ENCODE peak calls at places on chromosomes 4 and X, in four cellular contexts. One of them, this sample, is unnamed.

GRCh38 chrX:98057176-98057575 is 1173.5 kb downstream of the RPA4 start:
- DNase-seq in K562: no peak
- DNase-seq in fibroblast of lung: no peak
- DNase-seq in neuronal stem cell: no peak
- DNase-seq in this sample: no peak

GRCh38 chr4:183284965-183285364 is 35.1 kb downstream of the CLDN22 start:
- DNase-seq in fibroblast of lung: peak
- DNase-seq in K562: no peak
- DNase-seq in neuronal stem cell: no peak
- DNase-seq in this sample: no peak

GRCh38 chr4:140851032-140851636 is 94.9 kb upstream of the TBC1D9 start:
- DNase-seq in neuronal stem cell: peak
- DNase-seq in K562: peak
- DNase-seq in fibroblast of lung: peak
- DNase-seq in this sample: peak

GRCh38 chr4:157978680-157979361 is 194.0 kb downstream of the GASK1B start:
- DNase-seq in K562: peak
- DNase-seq in fibroblast of lung: peak
- DNase-seq in neuronal stem cell: peak
- DNase-seq in this sample: peak

GRCh38 chrX:39958850-39959249 is 138.9 kb downstream of the BCOR start:
- DNase-seq in K562: no peak
- DNase-seq in neuronal stem cell: no peak
- DNase-seq in fibroblast of lung: no peak
- DNase-seq in this sample: no peak

GRCh38 chrX:10754445-10754844 is 134.1 kb upstream of the MID1 start:
- DNase-seq in neuronal stem cell: no peak
- DNase-seq in fibroblast of lung: no peak
- DNase-seq in K562: no peak
- DNase-seq in this sample: no peak

GRCh38 chr4:153409412-153409811 is 56.7 kb upstream of the TMEM131L start:
- DNase-seq in K562: peak
- DNase-seq in fibroblast of lung: peak
- DNase-seq in neuronal stem cell: no peak
- DNase-seq in this sample: no peak

GRCh38 chr4:38177792-38178665 is 217.8 kb downstream of the PTTG2 start:
- DNase-seq in neuronal stem cell: no peak
- DNase-seq in K562: peak
- DNase-seq in fibroblast of lung: peak
- DNase-seq in this sample: no peak

GRCh38 chrX:20623448-20623847 is 356.7 kb upstream of the RPS6KA3 start:
- DNase-seq in neuronal stem cell: no peak
- DNase-seq in fibroblast of lung: peak
- DNase-seq in K562: no peak
- DNase-seq in this sample: no peak

GRCh38 chrX:110003167-110004156 is 548 bp downstream of the TMEM164 start:
- DNase-seq in neuronal stem cell: no peak
- DNase-seq in K562: peak
- DNase-seq in fibroblast of lung: peak
- DNase-seq in this sample: peak

GRCh38 chr4:102586644-102587021 is 85.5 kb downstream of the NFKB1 start:
- DNase-seq in K562: no peak
- DNase-seq in neuronal stem cell: no peak
- DNase-seq in fibroblast of lung: no peak
- DNase-seq in this sample: no peak

GRCh38 chr4:53208749-53209148 is 157.1 kb downstream of the SCFD2 start:
- DNase-seq in neuronal stem cell: no peak
- DNase-seq in fibroblast of lung: no peak
- DNase-seq in K562: no peak
- DNase-seq in this sample: no peak

GRCh38 chr4:76803522-76803921 is 94.4 kb downstream of the SOWAHB start:
- DNase-seq in fibroblast of lung: peak
- DNase-seq in neuronal stem cell: no peak
- DNase-seq in K562: peak
- DNase-seq in this sample: no peak

GRCh38 chrX:87697409-87697808 is 179.8 kb downstream of the KLHL4 start:
- DNase-seq in fibroblast of lung: no peak
- DNase-seq in neuronal stem cell: no peak
- DNase-seq in K562: no peak
- DNase-seq in this sample: no peak

GRCh38 chrX:49247916-49248811 is 12.9 kb downstream of the CCDC22 start:
- DNase-seq in fibroblast of lung: no peak
- DNase-seq in K562: no peak
- DNase-seq in neuronal stem cell: no peak
- DNase-seq in this sample: no peak

GRCh38 chr4:53128959-53129358 is 236.9 kb downstream of the SCFD2 start:
- DNase-seq in fibroblast of lung: no peak
- DNase-seq in neuronal stem cell: no peak
- DNase-seq in K562: no peak
- DNase-seq in this sample: no peak

GRCh38 chrX:65644621-65645287 is 22.7 kb upstream of the MSN start:
- DNase-seq in fibroblast of lung: peak
- DNase-seq in K562: peak
- DNase-seq in neuronal stem cell: no peak
- DNase-seq in this sample: no peak

GRCh38 chr4:174214102-174214878 is 69.2 kb downstream of the FBXO8 start:
- DNase-seq in K562: no peak
- DNase-seq in fibroblast of lung: peak
- DNase-seq in neuronal stem cell: peak
- DNase-seq in this sample: no peak

GRCh38 chr4:34193451-34194154 is 2050.7 kb downstream of the ARAP2 start:
- DNase-seq in K562: no peak
- DNase-seq in neuronal stem cell: no peak
- DNase-seq in fibroblast of lung: peak
- DNase-seq in this sample: no peak

GRCh38 chr4:15482346-15482745 is 12.7 kb downstream of the CC2D2A start:
- DNase-seq in K562: no peak
- DNase-seq in fibroblast of lung: no peak
- DNase-seq in neuronal stem cell: no peak
- DNase-seq in this sample: no peak

DNA sequence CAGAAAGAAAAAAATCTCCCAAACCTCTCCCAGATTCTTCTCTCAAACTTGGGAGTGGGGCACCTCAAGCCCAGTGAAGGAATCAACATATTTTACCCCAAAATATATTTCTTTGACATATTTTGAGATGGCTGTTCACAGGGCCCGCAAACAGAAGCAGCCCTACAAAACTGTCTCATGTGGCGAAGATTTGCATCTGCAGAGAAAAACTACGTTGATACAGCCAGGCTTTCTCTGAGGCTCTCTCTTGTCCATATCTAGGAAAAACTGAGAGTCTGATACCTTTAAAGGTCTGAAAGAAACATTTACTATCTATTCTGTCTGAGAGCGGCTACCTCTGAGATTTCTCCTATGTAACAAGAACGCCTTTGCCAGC is 23.3 kb upstream of the TMSB4X start:
- DNase-seq in fibroblast of lung: no peak
- DNase-seq in K562: no peak
- DNase-seq in neuronal stem cell: no peak
- DNase-seq in this sample: peak
- H3K9ac ChIP-seq in fibroblast of lung: no peak
- H3K9ac ChIP-seq in K562: no peak
- H3K9ac ChIP-seq in neuronal stem cell: no peak
- H3K9ac ChIP-seq in this sample: peak

GRCh38 chr4:26372525-26373172 is 51.8 kb downstream of the RBPJ start:
- DNase-seq in neuronal stem cell: no peak
- DNase-seq in K562: peak
- DNase-seq in fibroblast of lung: peak
- DNase-seq in this sample: peak
- H3K27ac ChIP-seq in neuronal stem cell: peak
- H3K27ac ChIP-seq in K562: no peak
- H3K27ac ChIP-seq in fibroblast of lung: peak
- H3K27ac ChIP-seq in this sample: no peak

GRCh38 chr4:128675083-128675482 is 134.4 kb upstream of the JADE1 start:
- DNase-seq in K562: no peak
- DNase-seq in neuronal stem cell: no peak
- DNase-seq in fibroblast of lung: no peak
- DNase-seq in this sample: peak
- H3K9ac ChIP-seq in K562: no peak
- H3K9ac ChIP-seq in neuronal stem cell: no peak
- H3K9ac ChIP-seq in fibroblast of lung: no peak
- H3K9ac ChIP-seq in this sample: no peak

GRCh38 chrX:38052096-38052495 is 45.7 kb downstream of the SYTL5 start:
- DNase-seq in K562: no peak
- DNase-seq in fibroblast of lung: peak
- DNase-seq in neuronal stem cell: no peak
- DNase-seq in this sample: no peak
- H3K27ac ChIP-seq in K562: no peak
- H3K27ac ChIP-seq in fibroblast of lung: no peak
- H3K27ac ChIP-seq in neuronal stem cell: no peak
- H3K27ac ChIP-seq in this sample: no peak

DNA sequence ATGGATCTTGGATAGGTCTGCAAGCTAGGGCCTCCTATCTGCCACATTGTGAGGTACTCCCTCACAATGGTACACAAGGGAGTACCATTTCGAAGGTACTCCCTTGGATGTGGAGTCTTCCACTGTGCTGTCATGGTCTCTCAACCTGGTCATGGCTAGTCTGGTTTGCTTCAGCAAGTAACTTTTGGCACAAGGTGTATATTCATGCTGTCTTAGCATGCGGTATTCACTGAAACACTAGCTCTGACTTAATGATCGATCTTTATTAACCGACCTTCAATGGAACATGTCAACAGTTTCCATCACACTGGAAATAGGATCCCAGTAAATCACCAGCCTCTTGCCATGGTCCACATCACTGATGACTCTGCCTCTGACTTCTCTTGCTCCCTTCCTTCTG is 77.5 kb upstream of the HS3ST1 start:
- DNase-seq in fibroblast of lung: no peak
- DNase-seq in neuronal stem cell: no peak
- DNase-seq in K562: no peak
- DNase-seq in this sample: no peak
- H3K9ac ChIP-seq in fibroblast of lung: no peak
- H3K9ac ChIP-seq in neuronal stem cell: peak
- H3K9ac ChIP-seq in K562: no peak
- H3K9ac ChIP-seq in this sample: no peak

DNA sequence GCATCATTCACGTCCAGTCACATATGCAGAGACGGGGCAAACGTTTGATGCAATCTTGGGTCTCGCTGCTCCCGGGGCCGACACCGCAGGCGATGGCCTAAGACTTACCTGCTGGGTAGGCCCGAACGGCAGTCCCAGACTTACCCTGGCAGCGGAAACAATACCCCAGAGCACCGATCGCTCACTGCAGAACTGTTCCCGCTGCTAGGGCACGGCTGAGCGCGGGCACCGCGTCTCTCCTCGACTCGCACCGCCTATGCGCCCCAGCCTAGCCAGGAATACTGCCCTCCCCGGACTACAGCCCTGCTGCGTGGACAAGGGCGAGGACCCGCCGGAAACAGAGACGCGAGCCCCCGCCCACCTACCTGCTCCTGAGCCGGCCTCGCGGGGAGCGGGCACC is 86.2 kb downstream of the HPRT1 start:
- DNase-seq in neuronal stem cell: no peak
- DNase-seq in fibroblast of lung: no peak
- DNase-seq in K562: no peak
- DNase-seq in this sample: no peak
- H3K27ac ChIP-seq in neuronal stem cell: no peak
- H3K27ac ChIP-seq in fibroblast of lung: no peak
- H3K27ac ChIP-seq in K562: no peak
- H3K27ac ChIP-seq in this sample: no peak

GRCh38 chrX:123994730-123995129 is 33.2 kb downstream of the STAG2 start:
- DNase-seq in K562: no peak
- DNase-seq in fibroblast of lung: no peak
- DNase-seq in neuronal stem cell: no peak
- DNase-seq in this sample: no peak

GRCh38 chrX:123993904-123994635 is 32.6 kb downstream of the STAG2 start:
- DNase-seq in fibroblast of lung: peak
- DNase-seq in neuronal stem cell: no peak
- DNase-seq in K562: no peak
- DNase-seq in this sample: no peak

GRCh38 chrX:123990169-123990568 is 28.7 kb downstream of the STAG2 start:
- DNase-seq in neuronal stem cell: no peak
- DNase-seq in K562: no peak
- DNase-seq in fibroblast of lung: no peak
- DNase-seq in this sample: no peak

GRCh38 chrX:123990602-123991001 is 29.1 kb downstream of the STAG2 start:
- DNase-seq in fibroblast of lung: no peak
- DNase-seq in neuronal stem cell: no peak
- DNase-seq in K562: no peak
- DNase-seq in this sample: no peak

GRCh38 chrX:123993326-123993725 is 31.8 kb downstream of the STAG2 start:
- DNase-seq in K562: no peak
- DNase-seq in fibroblast of lung: peak
- DNase-seq in neuronal stem cell: no peak
- DNase-seq in this sample: no peak
- H3K9ac ChIP-seq in K562: no peak
- H3K9ac ChIP-seq in fibroblast of lung: no peak
- H3K9ac ChIP-seq in neuronal stem cell: no peak
- H3K9ac ChIP-seq in this sample: no peak

DNA sequence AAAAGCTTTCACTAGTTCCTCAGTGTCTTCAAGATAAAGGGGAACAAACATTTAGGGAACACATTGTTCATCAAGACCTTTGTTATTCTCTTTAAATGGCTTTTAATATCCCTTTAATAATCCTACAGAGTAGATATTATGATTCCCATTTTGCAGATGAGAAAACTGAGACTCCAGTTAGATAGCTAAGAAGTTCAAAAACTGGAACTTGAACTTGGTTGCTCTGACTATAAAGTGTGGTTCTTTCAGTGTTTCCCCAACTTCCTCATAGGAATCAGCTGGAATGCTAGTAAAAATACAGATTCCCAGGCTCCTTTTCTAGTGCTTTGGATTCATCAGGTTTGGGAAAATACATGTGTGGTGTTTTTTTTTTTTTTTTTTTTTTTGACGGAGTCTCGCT is 37.7 kb downstream of the DLG3 start:
- DNase-seq in fibroblast of lung: no peak
- DNase-seq in K562: no peak
- DNase-seq in neuronal stem cell: no peak
- DNase-seq in this sample: no peak
- H3K27ac ChIP-seq in fibroblast of lung: no peak
- H3K27ac ChIP-seq in K562: no peak
- H3K27ac ChIP-seq in neuronal stem cell: peak
- H3K27ac ChIP-seq in this sample: no peak

DNA sequence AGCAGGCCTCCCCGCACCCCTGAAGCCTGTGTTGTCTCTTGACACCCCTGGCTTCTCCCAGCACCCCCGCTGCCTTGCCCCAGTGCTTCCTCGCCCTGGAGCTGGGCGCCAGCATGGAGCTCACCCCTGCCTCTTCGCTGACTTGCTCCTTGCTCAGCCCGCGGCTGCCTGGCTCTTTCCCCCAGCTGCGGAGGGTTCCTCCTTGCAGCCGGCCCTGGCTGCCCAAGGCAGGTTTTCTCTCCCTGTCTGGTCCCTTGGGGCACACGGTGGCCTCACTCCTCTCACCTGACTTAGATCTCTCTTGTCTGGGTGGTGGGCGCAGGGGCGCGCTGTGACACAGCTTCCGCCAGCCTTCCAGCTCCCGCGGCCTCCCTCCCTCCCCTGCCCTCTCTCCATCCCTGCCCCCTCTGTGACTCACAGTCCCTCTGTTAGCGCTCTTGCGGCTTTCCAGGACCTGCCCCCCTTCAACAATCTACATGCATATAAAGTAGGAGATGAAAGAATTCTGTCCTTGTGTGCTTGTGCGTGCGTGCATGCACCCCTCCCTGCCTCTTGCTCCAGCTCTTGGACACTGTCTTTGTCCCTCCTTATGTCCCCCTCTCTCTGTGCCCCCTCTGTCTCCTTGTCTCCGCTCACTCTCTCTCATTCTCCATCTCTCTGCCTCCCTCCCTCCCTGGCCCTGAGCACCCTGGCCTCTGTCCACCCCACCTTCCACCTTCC is 2.2 kb downstream of the PLXNB3 start:
- DNase-seq in fibroblast of lung: peak
- DNase-seq in neuronal stem cell: no peak
- DNase-seq in K562: peak
- DNase-seq in this sample: no peak
- H3K9ac ChIP-seq in fibroblast of lung: no peak
- H3K9ac ChIP-seq in neuronal stem cell: peak
- H3K9ac ChIP-seq in K562: peak
- H3K9ac ChIP-seq in this sample: no peak

GRCh38 chr4:7365472-7366179 is 69.1 kb downstream of the PSAPL1 start:
- DNase-seq in K562: no peak
- DNase-seq in fibroblast of lung: no peak
- DNase-seq in neuronal stem cell: no peak
- DNase-seq in this sample: no peak
- H3K27ac ChIP-seq in K562: no peak
- H3K27ac ChIP-seq in fibroblast of lung: no peak
- H3K27ac ChIP-seq in neuronal stem cell: no peak
- H3K27ac ChIP-seq in this sample: no peak

This sample was measured in Karpas-422.